ENCODE peak calls at places on chromosomes 2 and 18, in four cellular contexts. One of them, this sample, is unnamed.

GRCh38 chr2:76019130-76019529 is 308.4 kb upstream of the GCFC2 start:
- DNase-seq in A673: no peak
- DNase-seq in GM23338: no peak
- DNase-seq in hepatocyte: no peak
- DNase-seq in this sample: no peak

GRCh38 chr2:120854766-120855530 is 119.3 kb downstream of the GLI2 start:
- DNase-seq in hepatocyte: no peak
- DNase-seq in A673: no peak
- DNase-seq in GM23338: no peak
- DNase-seq in this sample: no peak

GRCh38 chr2:26846881-26847662 is 860 bp upstream of the DPYSL5 start:
- DNase-seq in GM23338: peak
- DNase-seq in hepatocyte: peak
- DNase-seq in A673: peak
- DNase-seq in this sample: no peak

GRCh38 chr18:76358774-76359173 is 136.3 kb downstream of the ZNF516 start:
- DNase-seq in A673: no peak
- DNase-seq in GM23338: no peak
- DNase-seq in hepatocyte: no peak
- DNase-seq in this sample: no peak

GRCh38 chr2:198916548-198916947 is 541.2 kb downstream of the SATB2 start:
- DNase-seq in GM23338: no peak
- DNase-seq in A673: no peak
- DNase-seq in hepatocyte: no peak
- DNase-seq in this sample: no peak

GRCh38 chr2:241703128-241703604 is 1.3 kb downstream of the ING5 start:
- DNase-seq in A673: peak
- DNase-seq in hepatocyte: no peak
- DNase-seq in GM23338: no peak
- DNase-seq in this sample: no peak

GRCh38 chr18:12679183-12679786 is 21.4 kb upstream of the SPIRE1 start:
- DNase-seq in A673: peak
- DNase-seq in hepatocyte: no peak
- DNase-seq in GM23338: no peak
- DNase-seq in this sample: no peak

GRCh38 chr18:13035249-13035914 is 44.2 kb downstream of the CEP192 start:
- DNase-seq in GM23338: no peak
- DNase-seq in hepatocyte: no peak
- DNase-seq in A673: no peak
- DNase-seq in this sample: no peak

GRCh38 chr2:203328735-203329549 is 748 bp downstream of the ABI2 start:
- DNase-seq in GM23338: peak
- DNase-seq in A673: peak
- DNase-seq in hepatocyte: peak
- DNase-seq in this sample: peak

GRCh38 chr2:60621688-60622429 is 68.4 kb upstream of the BCL11A start:
- DNase-seq in GM23338: no peak
- DNase-seq in hepatocyte: no peak
- DNase-seq in A673: no peak
- DNase-seq in this sample: no peak

GRCh38 chr2:239830066-239830717 is 194.9 kb downstream of the NDUFA10 start:
- DNase-seq in GM23338: no peak
- DNase-seq in A673: no peak
- DNase-seq in hepatocyte: no peak
- DNase-seq in this sample: no peak

GRCh38 chr2:231807020-231807419 is 20.8 kb downstream of the COPS7B start:
- DNase-seq in GM23338: no peak
- DNase-seq in A673: no peak
- DNase-seq in hepatocyte: no peak
- DNase-seq in this sample: no peak

GRCh38 chr2:15944325-15945017 is 4.1 kb downstream of the MYCN start:
- DNase-seq in hepatocyte: no peak
- DNase-seq in A673: no peak
- DNase-seq in GM23338: no peak
- DNase-seq in this sample: no peak

GRCh38 chr2:179417436-179417949 is 152.9 kb upstream of the SESTD1 start:
- DNase-seq in GM23338: no peak
- DNase-seq in hepatocyte: no peak
- DNase-seq in A673: no peak
- DNase-seq in this sample: no peak

GRCh38 chr18:76450452-76450851 is 44.6 kb downstream of the ZNF516 start:
- DNase-seq in hepatocyte: no peak
- DNase-seq in GM23338: peak
- DNase-seq in A673: peak
- DNase-seq in this sample: no peak

GRCh38 chr2:109454304-109454703 is 159.5 kb downstream of the SEPTIN10 start:
- DNase-seq in GM23338: no peak
- DNase-seq in A673: no peak
- DNase-seq in hepatocyte: no peak
- DNase-seq in this sample: no peak

GRCh38 chr2:70888389-70888924 is 47.2 kb upstream of the ATP6V1B1 start:
- DNase-seq in hepatocyte: no peak
- DNase-seq in A673: no peak
- DNase-seq in GM23338: peak
- DNase-seq in this sample: no peak
- TF ChIP-seq EZH2 in hepatocyte: no peak
- TF ChIP-seq EZH2 in A673: no peak
- TF ChIP-seq EZH2 in GM23338: peak
- TF ChIP-seq EZH2 in this sample: no peak

GRCh38 chr2:236570081-236570979 is 705 bp downstream of the ACKR3 start:
- DNase-seq in hepatocyte: no peak
- DNase-seq in GM23338: no peak
- DNase-seq in A673: peak
- DNase-seq in this sample: peak

GRCh38 chr2:236569593-236569973 is at the start of gene ACKR3:
- DNase-seq in GM23338: peak
- DNase-seq in A673: peak
- DNase-seq in hepatocyte: peak
- DNase-seq in this sample: peak

GRCh38 chr2:236568922-236569592 is 568 bp upstream of the ACKR3 start:
- DNase-seq in GM23338: no peak
- DNase-seq in A673: no peak
- DNase-seq in hepatocyte: no peak
- DNase-seq in this sample: no peak

GRCh38 chr2:236566596-236566995 is 3.0 kb upstream of the ACKR3 start:
- DNase-seq in hepatocyte: no peak
- DNase-seq in A673: no peak
- DNase-seq in GM23338: no peak
- DNase-seq in this sample: no peak

DNA sequence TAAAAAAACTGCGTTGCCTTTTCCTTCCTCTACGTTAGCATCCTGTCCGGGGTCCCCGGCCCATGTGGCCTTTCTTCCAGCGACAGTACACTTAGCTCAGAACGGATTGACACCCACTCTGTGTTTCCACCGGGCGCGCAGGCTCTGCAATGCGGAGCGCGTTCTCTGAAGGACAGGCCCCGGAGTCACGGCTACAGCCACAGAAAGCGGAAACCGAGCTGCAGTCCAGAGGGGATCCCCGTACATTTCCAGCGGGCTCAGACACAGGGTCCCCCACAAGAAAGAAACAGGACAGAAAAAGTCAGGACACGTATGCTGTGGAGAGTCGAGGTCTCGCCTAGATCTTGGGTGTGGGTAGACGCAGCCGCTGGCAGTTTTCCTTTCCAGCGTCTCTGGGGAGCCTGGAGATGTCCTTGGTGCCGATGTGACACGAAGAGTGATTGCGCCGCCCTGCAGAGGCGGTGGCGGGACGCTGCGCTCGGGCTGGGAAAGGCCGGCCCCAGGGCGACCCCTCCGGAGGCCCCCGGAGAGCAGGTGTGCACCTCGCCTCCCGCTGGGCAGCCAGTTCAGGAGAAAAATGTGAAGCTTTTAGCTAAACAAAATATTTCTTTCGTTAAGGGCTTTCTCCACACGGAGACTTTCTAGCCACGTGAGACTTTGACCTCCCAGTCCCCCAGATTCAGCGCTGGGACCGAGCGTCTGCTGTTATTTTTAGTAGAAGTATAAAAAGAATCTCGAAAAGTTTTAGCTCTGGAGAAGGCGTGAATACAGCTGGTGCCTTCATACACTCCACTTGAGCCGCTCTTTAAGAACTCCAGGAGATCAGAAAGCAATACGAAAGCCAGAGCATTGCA is 1.3 kb upstream of the ACKR3 start:
- DNase-seq in GM23338: peak
- DNase-seq in A673: no peak
- DNase-seq in hepatocyte: peak
- DNase-seq in this sample: no peak
- TF ChIP-seq EZH2 in GM23338: peak
- TF ChIP-seq EZH2 in A673: peak
- TF ChIP-seq EZH2 in hepatocyte: no peak
- TF ChIP-seq EZH2 in this sample: no peak

GRCh38 chr2:104860141-104860790 is 6.4 kb downstream of the POU3F3 start:
- DNase-seq in A673: no peak
- DNase-seq in GM23338: peak
- DNase-seq in hepatocyte: no peak
- DNase-seq in this sample: no peak

GRCh38 chr2:104857262-104858221 is 3.6 kb downstream of the POU3F3 start:
- DNase-seq in GM23338: peak
- DNase-seq in A673: no peak
- DNase-seq in hepatocyte: no peak
- DNase-seq in this sample: no peak

GRCh38 chr2:104858325-104858978 is 4.5 kb downstream of the POU3F3 start:
- DNase-seq in GM23338: no peak
- DNase-seq in A673: no peak
- DNase-seq in hepatocyte: no peak
- DNase-seq in this sample: no peak

GRCh38 chr2:104861295-104862060 is 7.6 kb downstream of the POU3F3 start:
- DNase-seq in GM23338: peak
- DNase-seq in A673: no peak
- DNase-seq in hepatocyte: no peak
- DNase-seq in this sample: no peak

DNA sequence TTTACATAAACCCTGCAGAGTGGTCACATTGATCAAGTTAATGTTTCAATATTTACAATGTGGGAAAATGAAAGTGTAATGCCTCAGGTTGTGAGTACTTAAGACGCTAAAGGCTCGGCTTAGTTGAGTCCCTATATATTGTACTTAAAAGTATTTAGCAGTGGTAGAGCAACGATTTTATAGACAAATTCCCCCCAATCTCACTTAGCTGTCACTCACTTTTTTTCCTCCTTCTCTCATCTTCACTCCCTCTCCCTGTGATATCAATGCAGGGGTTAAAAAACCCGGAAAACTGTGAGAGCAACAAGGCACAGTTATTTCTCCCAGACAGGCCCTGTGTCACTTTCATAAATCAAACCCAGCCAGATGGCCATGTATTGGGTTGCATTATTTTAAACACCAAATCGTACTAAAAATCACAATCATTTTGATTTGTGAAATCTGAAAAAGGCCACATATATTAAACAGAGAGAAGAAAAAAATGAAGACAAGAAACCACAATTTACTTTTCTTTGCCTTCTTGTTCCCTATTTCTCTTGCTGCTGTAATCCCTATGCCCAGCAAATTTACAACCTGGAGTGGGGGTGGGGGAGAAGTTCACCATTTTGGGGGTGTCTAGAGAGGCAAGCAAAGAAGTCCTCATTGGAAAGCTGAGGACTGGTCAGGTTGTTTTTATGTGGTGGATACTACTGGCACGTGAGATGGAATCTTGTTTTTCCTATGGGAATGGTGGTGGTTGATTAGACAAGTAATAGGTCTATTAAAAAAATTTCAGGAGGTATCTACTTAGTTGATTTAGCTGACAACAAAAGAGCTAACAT is 5.6 kb downstream of the POU3F3 start:
- DNase-seq in A673: no peak
- DNase-seq in GM23338: peak
- DNase-seq in hepatocyte: no peak
- DNase-seq in this sample: no peak
- TF ChIP-seq EZH2 in A673: no peak
- TF ChIP-seq EZH2 in GM23338: peak
- TF ChIP-seq EZH2 in hepatocyte: peak
- TF ChIP-seq EZH2 in this sample: no peak

GRCh38 chr2:118855451-118856279 is 8.2 kb upstream of the EN1 start:
- DNase-seq in hepatocyte: peak
- DNase-seq in A673: peak
- DNase-seq in GM23338: peak
- DNase-seq in this sample: peak

GRCh38 chr2:118853129-118853640 is 5.7 kb upstream of the EN1 start:
- DNase-seq in GM23338: no peak
- DNase-seq in A673: no peak
- DNase-seq in hepatocyte: no peak
- DNase-seq in this sample: no peak

GRCh38 chr2:118853647-118854367 is 6.4 kb upstream of the EN1 start:
- DNase-seq in A673: no peak
- DNase-seq in GM23338: peak
- DNase-seq in hepatocyte: no peak
- DNase-seq in this sample: no peak

GRCh38 chr2:118856330-118856977 is 9.0 kb upstream of the EN1 start:
- DNase-seq in GM23338: no peak
- DNase-seq in A673: no peak
- DNase-seq in hepatocyte: no peak
- DNase-seq in this sample: no peak

DNA sequence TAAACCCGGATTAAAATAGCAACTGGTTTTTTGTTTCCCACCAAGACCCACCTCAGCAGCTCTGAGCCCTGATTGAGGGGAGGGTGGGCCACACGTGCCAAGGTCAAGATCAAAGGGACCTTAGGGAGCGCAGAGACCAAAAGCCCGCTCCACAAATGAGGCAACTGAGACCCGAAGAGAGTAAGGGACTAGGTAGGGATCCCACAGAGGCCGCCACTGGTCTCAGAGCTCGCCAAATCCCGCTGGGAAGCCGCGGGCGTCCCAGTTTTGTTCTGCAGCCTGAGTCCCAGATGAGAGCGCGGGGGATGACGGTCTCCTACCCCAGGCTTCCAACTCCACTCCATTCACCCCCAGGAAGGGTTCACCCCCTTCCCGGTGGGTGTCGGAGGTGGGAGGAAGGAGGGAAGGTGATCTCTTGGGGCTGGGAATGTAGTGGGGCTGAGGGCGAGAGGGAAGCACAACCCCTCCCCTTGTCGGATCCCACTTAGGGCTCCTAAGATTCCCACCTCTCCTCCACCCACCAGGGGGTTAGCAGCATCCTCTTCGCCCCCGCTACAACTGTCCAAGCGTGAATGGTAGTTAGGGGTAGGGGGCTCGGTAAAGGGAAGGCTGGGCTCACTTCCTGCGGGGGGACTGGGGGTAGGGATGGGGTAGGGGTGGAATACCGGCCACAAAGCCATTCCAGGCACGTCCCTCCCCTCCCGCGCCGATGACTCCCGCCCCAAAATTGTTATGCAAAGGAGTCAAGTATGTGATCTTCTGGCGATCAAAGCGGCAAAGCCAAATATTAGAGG is 7.3 kb upstream of the EN1 start:
- DNase-seq in GM23338: peak
- DNase-seq in A673: no peak
- DNase-seq in hepatocyte: no peak
- DNase-seq in this sample: no peak
- TF ChIP-seq EZH2 in GM23338: peak
- TF ChIP-seq EZH2 in A673: no peak
- TF ChIP-seq EZH2 in hepatocyte: peak
- TF ChIP-seq EZH2 in this sample: peak

This sample was measured in mammary epithelial cell.